ENCODE peak calls at places on chromosomes 7 and 10, in four cellular contexts. S is NCI-H2107; N is stimulated activated CD4-positive, alpha-beta T cell treated with anti-CD3 and anti-CD28 coated beads, Interleukin-15, amount 100 ng/mL, for 1 hour; V is HCEC 1CT. C is an unnamed sample.
A peak's percentile ranks its signal among the peaks of the same experiment; 100 is the strongest.

GRCh38 chr10:126135177-126135576 is 238.8 kb downstream of the FANK1 start:
- DNase-seq in S (no peak), N (no peak), V (peak; percentile 26), C (no peak)

GRCh38 chr10:21516270-21517131 is 9.0 kb downstream of the SKIDA1 start:
- DNase-seq in S (peak; percentile 30), N (no peak), V (peak; percentile 73), C (peak; percentile 57)

GRCh38 chr10:7666253-7667023 is at the start of gene ITIH5:
- DNase-seq in S (no peak), N (no peak), V (no peak), C (peak; percentile 23)

GRCh38 chr7:89377219-89377618 is 581.7 kb upstream of the TEX47 start:
- DNase-seq in S (no peak), N (no peak), V (no peak), C (no peak)

GRCh38 chr7:33905389-33906032 is at the start of gene BMPER:
- DNase-seq in S (peak; percentile 19), N (no peak), V (peak; percentile 54), C (peak; percentile 36)

GRCh38 chr7:74173866-74174605 is at the start of gene EIF4H:
- DNase-seq in S (peak; percentile 86), N (peak; percentile 89), V (peak; percentile 95), C (peak; percentile 98)

GRCh38 chr7:102132209-102132752 is 154.4 kb upstream of the SH2B2 start:
- DNase-seq in S (no peak), N (no peak), V (no peak), C (no peak)

GRCh38 chr10:128943111-128943510 is 523.9 kb upstream of the MGMT start:
- DNase-seq in S (no peak), N (no peak), V (no peak), C (no peak)

GRCh38 chr10:8894148-8894547 is 839.7 kb downstream of the GATA3 start:
- DNase-seq in S (no peak), N (no peak), V (no peak), C (no peak)

GRCh38 chr7:1940402-1940786 is 270.3 kb downstream of the ELFN1 start:
- DNase-seq in S (no peak), N (peak; percentile 79), V (no peak), C (no peak)

GRCh38 chr10:59257224-59257623 is 80.8 kb downstream of the PHYHIPL start:
- DNase-seq in S (no peak), N (no peak), V (no peak), C (no peak)

GRCh38 chr7:157527686-157528085 is 190.9 kb downstream of the DNAJB6 start:
- DNase-seq in S (no peak), N (no peak), V (no peak), C (peak; percentile 28)

GRCh38 chr10:100014129-100014762 is 4.5 kb upstream of the DNMBP start:
- DNase-seq in S (peak; percentile 7), N (no peak), V (no peak), C (no peak)

GRCh38 chr7:96174812-96175211 is 147.1 kb downstream of the SLC25A13 start:
- DNase-seq in S (no peak), N (no peak), V (no peak), C (no peak)

GRCh38 chr7:98133621-98134266 is 27.1 kb downstream of the LMTK2 start:
- DNase-seq in S (no peak), N (no peak), V (peak; percentile 47), C (no peak)

GRCh38 chr10:10872035-10872673 is 145.5 kb upstream of the CELF2 start:
- DNase-seq in S (no peak), N (no peak), V (peak; percentile 39), C (no peak)

GRCh38 chr7:44107116-44107960 is 3.2 kb downstream of the AEBP1 start:
- DNase-seq in S (no peak), N (no peak), V (no peak), C (no peak)

GRCh38 chr10:114605155-114605797 is 52.8 kb downstream of the ABLIM1 start:
- DNase-seq in S (no peak), N (no peak), V (no peak), C (no peak)

GRCh38 chr10:88565072-88565471 is 18.0 kb downstream of the RNLS start:
- DNase-seq in S (no peak), N (no peak), V (peak; percentile 54), C (no peak)

GRCh38 chr7:100875356-100875751 is 451 bp downstream of the SRRT start:
- DNase-seq in S (no peak), N (no peak), V (no peak), C (no peak)

GRCh38 chr7:74277636-74278035 is 11.6 kb upstream of the CLIP2 start:
- DNase-seq in S (no peak), N (no peak), V (no peak), C (no peak)

GRCh38 chr10:76245951-76246495 is 814.6 kb downstream of the LRMDA start:
- DNase-seq in S (no peak), N (no peak), V (no peak), C (no peak)

GRCh38 chr7:127711872-127712271 is 59.9 kb downstream of the SND1 start:
- DNase-seq in S (no peak), N (no peak), V (no peak), C (no peak)

GRCh38 chr10:15035385-15036301 is 8.1 kb upstream of the OLAH start:
- DNase-seq in S (no peak), N (no peak), V (peak; percentile 72), C (no peak)

GRCh38 chr10:33675235-33675634 is 340.8 kb upstream of the NRP1 start:
- DNase-seq in S (no peak), N (no peak), V (no peak), C (no peak)

GRCh38 chr10:77223532-77224460 is 413.8 kb downstream of the KCNMA1 start:
- DNase-seq in S (no peak), N (no peak), V (no peak), C (no peak)

GRCh38 chr10:3111626-3112220 is 44.4 kb downstream of the PFKP start:
- DNase-seq in S (no peak), N (no peak), V (no peak), C (no peak)

GRCh38 chr10:14358886-14359573 is 28.3 kb upstream of the FRMD4A start:
- DNase-seq in S (no peak), N (no peak), V (no peak), C (no peak)

GRCh38 chr10:71371750-71372166 is 25.0 kb upstream of the CDH23 start:
- DNase-seq in S (no peak), N (no peak), V (no peak), C (no peak)

GRCh38 chr10:97687785-97688781 is 1.0 kb upstream of the AVPI1 start:
- DNase-seq in S (no peak), N (no peak), V (peak; percentile 85), C (no peak)

GRCh38 chr7:48438196-48438595 is 266.9 kb downstream of the ABCA13 start:
- DNase-seq in S (no peak), N (no peak), V (no peak), C (no peak)

GRCh38 chr7:116236020-116236630 is 25.8 kb downstream of the TES start:
- DNase-seq in S (peak; percentile 18), N (peak; percentile 25), V (peak; percentile 58), C (no peak)